ENCODE peak calls at places on chromosomes 4 and X, in eight cellular contexts. One of them, this sample, is unnamed.

GRCh38 chr4:129371901-129372300 is 275.9 kb downstream of the C4orf33 start:
- DNase-seq in H54: no peak
- DNase-seq in H7: no peak
- DNase-seq in hippocampal formation: no peak
- DNase-seq in foreskin fibroblast: no peak
- DNase-seq in ELF-1: no peak
- DNase-seq in mesothelial cell of epicardium: no peak
- DNase-seq in GM23248: peak
- DNase-seq in this sample: no peak

GRCh38 chr4:36244257-36245084 is at the start of gene ARAP2:
- DNase-seq in foreskin fibroblast: no peak
- DNase-seq in mesothelial cell of epicardium: peak
- DNase-seq in GM23248: peak
- DNase-seq in H54: peak
- DNase-seq in hippocampal formation: peak
- DNase-seq in ELF-1: peak
- DNase-seq in H7: peak
- DNase-seq in this sample: no peak

GRCh38 chr4:53716471-53717063 is 125.3 kb upstream of the LNX1 start:
- DNase-seq in ELF-1: no peak
- DNase-seq in mesothelial cell of epicardium: no peak
- DNase-seq in hippocampal formation: no peak
- DNase-seq in H7: no peak
- DNase-seq in H54: no peak
- DNase-seq in GM23248: peak
- DNase-seq in foreskin fibroblast: no peak
- DNase-seq in this sample: no peak

GRCh38 chrX:125680366-125680765 is 360.7 kb downstream of the TEX13C start:
- DNase-seq in GM23248: no peak
- DNase-seq in foreskin fibroblast: no peak
- DNase-seq in hippocampal formation: no peak
- DNase-seq in ELF-1: no peak
- DNase-seq in H54: no peak
- DNase-seq in mesothelial cell of epicardium: no peak
- DNase-seq in H7: no peak
- DNase-seq in this sample: no peak

GRCh38 chrX:40064055-40064597 is 33.6 kb downstream of the BCOR start:
- DNase-seq in H7: peak
- DNase-seq in ELF-1: peak
- DNase-seq in foreskin fibroblast: no peak
- DNase-seq in GM23248: no peak
- DNase-seq in H54: no peak
- DNase-seq in hippocampal formation: no peak
- DNase-seq in mesothelial cell of epicardium: no peak
- DNase-seq in this sample: no peak

GRCh38 chr4:163071308-163071707 is 95.4 kb downstream of the NAF1 start:
- DNase-seq in H7: no peak
- DNase-seq in H54: no peak
- DNase-seq in mesothelial cell of epicardium: no peak
- DNase-seq in foreskin fibroblast: no peak
- DNase-seq in ELF-1: no peak
- DNase-seq in hippocampal formation: no peak
- DNase-seq in GM23248: peak
- DNase-seq in this sample: no peak

GRCh38 chr4:93359609-93360008 is 468.9 kb upstream of the ATOH1 start:
- DNase-seq in foreskin fibroblast: no peak
- DNase-seq in GM23248: no peak
- DNase-seq in mesothelial cell of epicardium: no peak
- DNase-seq in ELF-1: no peak
- DNase-seq in H7: no peak
- DNase-seq in H54: no peak
- DNase-seq in hippocampal formation: no peak
- DNase-seq in this sample: peak

GRCh38 chr4:107689912-107690587 is 30.0 kb downstream of the PAPSS1 start:
- DNase-seq in foreskin fibroblast: peak
- DNase-seq in H7: no peak
- DNase-seq in hippocampal formation: peak
- DNase-seq in GM23248: peak
- DNase-seq in ELF-1: no peak
- DNase-seq in H54: peak
- DNase-seq in mesothelial cell of epicardium: no peak
- DNase-seq in this sample: no peak

GRCh38 chr4:38821739-38822138 is 17.1 kb upstream of the TLR1 start:
- DNase-seq in ELF-1: no peak
- DNase-seq in H54: no peak
- DNase-seq in hippocampal formation: no peak
- DNase-seq in foreskin fibroblast: no peak
- DNase-seq in GM23248: no peak
- DNase-seq in mesothelial cell of epicardium: no peak
- DNase-seq in H7: no peak
- DNase-seq in this sample: no peak

GRCh38 chr4:48698029-48698901 is 81.8 kb downstream of the FRYL start:
- DNase-seq in mesothelial cell of epicardium: no peak
- DNase-seq in hippocampal formation: no peak
- DNase-seq in H7: no peak
- DNase-seq in ELF-1: no peak
- DNase-seq in GM23248: peak
- DNase-seq in H54: no peak
- DNase-seq in foreskin fibroblast: peak
- DNase-seq in this sample: no peak

GRCh38 chr4:1315838-1316536 is 26.3 kb downstream of the MAEA start:
- DNase-seq in mesothelial cell of epicardium: no peak
- DNase-seq in GM23248: no peak
- DNase-seq in H7: no peak
- DNase-seq in ELF-1: no peak
- DNase-seq in foreskin fibroblast: no peak
- DNase-seq in H54: no peak
- DNase-seq in hippocampal formation: no peak
- DNase-seq in this sample: no peak

GRCh38 chrX:16394290-16394689 is 227.0 kb downstream of the MAGEB17 start:
- DNase-seq in mesothelial cell of epicardium: peak
- DNase-seq in GM23248: no peak
- DNase-seq in ELF-1: no peak
- DNase-seq in hippocampal formation: no peak
- DNase-seq in H54: no peak
- DNase-seq in foreskin fibroblast: no peak
- DNase-seq in H7: no peak
- DNase-seq in this sample: no peak

GRCh38 chrX:10579018-10579752 is 41.2 kb downstream of the MID1 start:
- DNase-seq in hippocampal formation: no peak
- DNase-seq in foreskin fibroblast: peak
- DNase-seq in H7: no peak
- DNase-seq in GM23248: peak
- DNase-seq in H54: no peak
- DNase-seq in mesothelial cell of epicardium: no peak
- DNase-seq in ELF-1: no peak
- DNase-seq in this sample: no peak

GRCh38 chrX:109270580-109271484 is 211.1 kb downstream of the GUCY2F start:
- DNase-seq in foreskin fibroblast: no peak
- DNase-seq in hippocampal formation: no peak
- DNase-seq in H7: no peak
- DNase-seq in ELF-1: no peak
- DNase-seq in H54: peak
- DNase-seq in GM23248: peak
- DNase-seq in mesothelial cell of epicardium: no peak
- DNase-seq in this sample: no peak

GRCh38 chr4:3767569-3768288 is 1.5 kb downstream of the ADRA2C start:
- DNase-seq in GM23248: no peak
- DNase-seq in H54: no peak
- DNase-seq in hippocampal formation: no peak
- DNase-seq in foreskin fibroblast: no peak
- DNase-seq in H7: peak
- DNase-seq in ELF-1: peak
- DNase-seq in mesothelial cell of epicardium: no peak
- DNase-seq in this sample: peak

GRCh38 chrX:153878969-153879653 is 6.9 kb downstream of the L1CAM start:
- DNase-seq in hippocampal formation: no peak
- DNase-seq in H7: peak
- DNase-seq in foreskin fibroblast: no peak
- DNase-seq in H54: no peak
- DNase-seq in ELF-1: peak
- DNase-seq in GM23248: no peak
- DNase-seq in mesothelial cell of epicardium: no peak
- DNase-seq in this sample: no peak

GRCh38 chr4:21593268-21594002 is 355.1 kb downstream of the KCNIP4 start:
- DNase-seq in H7: no peak
- DNase-seq in H54: no peak
- DNase-seq in GM23248: peak
- DNase-seq in mesothelial cell of epicardium: no peak
- DNase-seq in ELF-1: no peak
- DNase-seq in hippocampal formation: no peak
- DNase-seq in foreskin fibroblast: peak
- DNase-seq in this sample: no peak

GRCh38 chrX:48770296-48770695 is 8.7 kb downstream of the GLOD5 start:
- DNase-seq in ELF-1: no peak
- DNase-seq in GM23248: no peak
- DNase-seq in H54: no peak
- DNase-seq in hippocampal formation: no peak
- DNase-seq in H7: no peak
- DNase-seq in foreskin fibroblast: no peak
- DNase-seq in mesothelial cell of epicardium: no peak
- DNase-seq in this sample: no peak

GRCh38 chr4:105605493-105605892 is 53.1 kb downstream of the ARHGEF38 start:
- DNase-seq in hippocampal formation: no peak
- DNase-seq in foreskin fibroblast: no peak
- DNase-seq in GM23248: peak
- DNase-seq in H54: no peak
- DNase-seq in mesothelial cell of epicardium: no peak
- DNase-seq in H7: no peak
- DNase-seq in ELF-1: no peak
- DNase-seq in this sample: no peak

GRCh38 chr4:52658671-52659015 is 458 bp downstream of the USP46 start:
- DNase-seq in H7: peak
- DNase-seq in GM23248: peak
- DNase-seq in mesothelial cell of epicardium: peak
- DNase-seq in foreskin fibroblast: no peak
- DNase-seq in ELF-1: no peak
- DNase-seq in H54: no peak
- DNase-seq in hippocampal formation: no peak
- DNase-seq in this sample: no peak

GRCh38 chr4:41145571-41146078 is 68.7 kb downstream of the APBB2 start:
- DNase-seq in GM23248: peak
- DNase-seq in ELF-1: no peak
- DNase-seq in foreskin fibroblast: peak
- DNase-seq in mesothelial cell of epicardium: no peak
- DNase-seq in hippocampal formation: peak
- DNase-seq in H7: no peak
- DNase-seq in H54: no peak
- DNase-seq in this sample: no peak

GRCh38 chr4:96354036-96354712 is 514.3 kb downstream of the PDHA2 start:
- DNase-seq in hippocampal formation: no peak
- DNase-seq in H7: no peak
- DNase-seq in mesothelial cell of epicardium: no peak
- DNase-seq in ELF-1: no peak
- DNase-seq in foreskin fibroblast: no peak
- DNase-seq in H54: no peak
- DNase-seq in GM23248: no peak
- DNase-seq in this sample: peak